ENCODE peak calls at places on chromosomes 5 and 9, in five cellular contexts. E is Panc1, R is endodermal cell, G is RWPE1, N is lower lobe of right lung. B is an unnamed sample.

GRCh38 chr9:86978986-86979385 is 31.7 kb upstream of the GAS1 start:
- DNase-seq in E (no peak), R (no peak), G (no peak), N (no peak), B (no peak)

GRCh38 chr9:68760674-68761003 is 55.6 kb downstream of the PIP5K1B start:
- DNase-seq in E (no peak), R (no peak), G (no peak), N (no peak), B (no peak)

GRCh38 chr5:181220178-181220515 is 2.9 kb upstream of the TRIM41 start:
- DNase-seq in E (no peak), R (no peak), G (no peak), N (no peak), B (no peak)

GRCh38 chr9:98204692-98205091 is 12.3 kb upstream of the CORO2A start:
- DNase-seq in E (no peak), R (no peak), G (no peak), N (no peak), B (no peak)

GRCh38 chr9:77944556-77945261 is 86.9 kb downstream of the GNAQ start:
- DNase-seq in E (no peak), R (peak), G (no peak), N (peak), B (no peak)

GRCh38 chr5:141641634-141642278 is 5.0 kb downstream of the RELL2 start:
- DNase-seq in E (no peak), R (no peak), G (peak), N (no peak), B (no peak)

GRCh38 chr5:31537856-31538255 is 5.8 kb downstream of the C5orf22 start:
- DNase-seq in E (no peak), R (no peak), G (no peak), N (no peak), B (no peak)

GRCh38 chr9:133342083-133342406 is 5.9 kb downstream of the MED22 start:
- DNase-seq in E (no peak), R (peak), G (no peak), N (no peak), B (peak)

GRCh38 chr9:121556580-121556979 is 56.9 kb upstream of the GGTA1 start:
- DNase-seq in E (no peak), R (no peak), G (peak), N (no peak), B (peak)

GRCh38 chr5:171129308-171129707 is 179.7 kb upstream of the TLX3 start:
- DNase-seq in E (no peak), R (peak), G (no peak), N (no peak), B (no peak)

GRCh38 chr9:129275626-129276247 is 97.7 kb upstream of the IER5L start:
- DNase-seq in E (no peak), R (peak), G (peak), N (peak), B (no peak)

GRCh38 chr9:129280236-129281231 is 102.5 kb upstream of the IER5L start:
- DNase-seq in E (no peak), R (peak), G (no peak), N (peak), B (peak)

GRCh38 chr9:129281506-129282145 is 103.6 kb upstream of the IER5L start:
- DNase-seq in E (no peak), R (peak), G (no peak), N (peak), B (no peak)

GRCh38 chr9:129276486-129277260 is 98.6 kb upstream of the IER5L start:
- DNase-seq in E (no peak), R (peak), G (no peak), N (peak), B (no peak)

GRCh38 chr9:129278391-129279237 is 100.6 kb upstream of the IER5L start:
- DNase-seq in E (no peak), R (peak), G (peak), N (peak), B (peak)
- H3K27ac ChIP-seq in E (no peak), R (no peak), G (peak), N (no peak), B (no peak)

DNA sequence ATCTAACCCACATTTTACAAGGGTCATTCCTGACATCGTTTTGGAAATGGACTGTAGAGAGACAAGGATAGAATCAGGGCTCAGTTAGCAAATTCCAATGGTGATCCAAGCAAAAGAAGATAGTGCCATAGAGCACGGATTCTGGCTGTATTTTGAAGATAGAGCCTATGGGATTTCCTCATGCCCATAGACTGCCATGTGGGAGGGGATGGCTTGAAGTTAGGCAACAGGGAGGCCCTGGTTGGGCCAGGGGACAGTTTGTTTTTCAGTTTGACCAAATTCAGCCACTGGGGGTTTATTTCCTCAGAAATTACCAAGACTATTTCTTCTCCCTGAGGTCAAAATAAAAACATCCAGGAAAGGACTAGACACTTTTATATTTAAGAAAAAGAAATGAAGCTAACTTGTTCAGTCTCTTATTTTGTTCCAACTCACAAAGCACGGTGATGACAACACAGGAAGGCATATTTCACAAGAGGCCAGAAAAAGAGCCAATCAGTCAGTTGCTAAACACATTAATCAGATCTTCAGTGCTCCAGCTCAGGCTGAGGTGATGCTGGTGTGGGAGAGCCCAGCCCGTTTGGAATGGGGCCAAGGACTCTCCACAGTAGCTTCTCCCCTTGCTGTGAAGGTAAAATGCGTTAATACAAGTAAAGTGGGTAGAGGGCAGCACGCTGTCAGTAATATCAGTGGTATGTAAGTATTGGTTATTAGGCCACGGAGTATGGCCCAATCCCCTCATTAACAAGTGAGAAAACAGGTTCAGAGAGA is 4.4 kb upstream of the DCTN4 start:
- DNase-seq in E (no peak), R (no peak), G (peak), N (no peak), B (no peak)
- TF ChIP-seq CTCF in E (no peak), R (no peak), G (no peak), N (no peak), B (no peak)

DNA sequence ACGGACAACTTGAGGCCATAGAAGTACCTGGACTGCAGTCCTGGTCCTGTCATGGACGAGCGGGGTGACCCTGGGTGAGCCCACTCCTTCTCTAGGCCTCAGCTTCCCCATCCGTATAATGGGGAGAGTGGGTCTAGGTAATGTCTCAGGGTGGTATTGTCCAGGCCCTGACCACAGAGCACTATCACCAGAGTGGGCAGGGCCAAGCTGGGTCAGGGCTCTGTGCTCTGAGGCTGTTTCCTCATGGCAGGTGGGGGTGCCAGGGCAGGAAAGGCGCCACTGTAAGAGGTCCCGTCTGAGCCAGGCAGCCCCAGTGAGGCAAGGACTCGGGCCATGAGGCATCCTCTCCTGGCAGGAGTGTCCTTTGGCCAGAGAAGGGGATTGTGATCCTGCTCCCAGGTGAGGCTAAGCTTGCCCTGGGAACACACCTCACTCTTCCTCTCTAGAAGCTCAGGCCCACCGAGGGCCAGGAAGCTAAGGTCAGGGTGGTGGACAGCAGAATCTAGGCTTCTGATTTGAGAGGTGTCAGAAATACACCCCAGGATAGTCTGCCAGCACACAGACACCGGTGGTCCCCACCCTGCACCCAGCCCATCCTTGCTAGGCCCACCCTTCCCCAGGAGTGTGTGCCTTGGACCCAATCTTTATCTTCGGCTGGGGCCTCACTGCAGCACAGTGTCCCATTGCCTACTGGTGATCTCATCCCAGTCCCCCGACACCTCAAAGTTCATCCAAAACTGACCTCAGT is 1.5 kb upstream of the MYOZ3 start:
- DNase-seq in E (no peak), R (peak), G (no peak), N (no peak), B (no peak)
- H3K27ac ChIP-seq in E (no peak), R (no peak), G (no peak), N (peak), B (no peak)

GRCh38 chr9:38668791-38669466 is 48.5 kb upstream of the ANKRD18A start:
- DNase-seq in E (no peak), R (no peak), G (no peak), N (no peak), B (no peak)

GRCh38 chr9:38659538-38659937 is 39.1 kb upstream of the ANKRD18A start:
- DNase-seq in E (no peak), R (no peak), G (no peak), N (no peak), B (no peak)

GRCh38 chr9:38662763-38663593 is 42.6 kb upstream of the ANKRD18A start:
- DNase-seq in E (no peak), R (peak), G (no peak), N (no peak), B (no peak)
- TF ChIP-seq CTCF in E (peak), R (peak), G (peak), N (no peak), B (no peak)

DNA sequence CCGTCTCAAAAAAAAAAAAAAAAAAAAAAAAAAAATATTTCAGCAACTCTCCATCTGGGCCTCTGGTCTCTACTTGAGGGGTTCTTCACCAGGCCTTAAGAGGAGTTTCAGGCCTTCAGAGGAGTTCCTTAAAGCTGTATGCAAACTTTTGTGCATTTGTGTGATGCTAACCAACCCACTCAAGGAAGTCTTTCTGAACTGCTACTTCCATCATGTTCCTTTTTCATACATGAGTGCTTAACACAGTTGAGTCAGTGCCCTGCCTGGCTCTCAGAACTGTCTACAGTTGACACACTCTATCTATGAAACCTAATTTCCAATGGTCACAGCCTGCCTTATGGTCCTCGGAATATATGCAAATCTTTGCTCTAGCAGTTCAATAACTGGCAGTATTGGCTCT is 146.5 kb downstream of the MEF2C start:
- DNase-seq in E (no peak), R (no peak), G (no peak), N (no peak), B (no peak)
- H3K27ac ChIP-seq in E (no peak), R (no peak), G (no peak), N (no peak), B (no peak)

GRCh38 chr5:65072836-65073620 is 304.3 kb downstream of the CWC27 start:
- DNase-seq in E (no peak), R (no peak), G (no peak), N (no peak), B (no peak)

GRCh38 chr5:65075623-65076250 is 307.0 kb downstream of the CWC27 start:
- DNase-seq in E (no peak), R (no peak), G (no peak), N (no peak), B (no peak)

GRCh38 chr5:65078331-65078730 is 309.6 kb downstream of the CWC27 start:
- DNase-seq in E (no peak), R (no peak), G (no peak), N (no peak), B (no peak)

GRCh38 chr5:65077653-65078052 is 308.9 kb downstream of the CWC27 start:
- DNase-seq in E (no peak), R (no peak), G (no peak), N (no peak), B (no peak)

GRCh38 chr5:65076251-65076869 is 307.6 kb downstream of the CWC27 start:
- DNase-seq in E (no peak), R (peak), G (peak), N (peak), B (peak)
- TF ChIP-seq CTCF in E (peak), R (peak), G (no peak), N (peak), B (no peak)

GRCh38 chr9:136206602-136207333 is 1.8 kb upstream of the LHX3 start:
- DNase-seq in E (no peak), R (no peak), G (no peak), N (no peak), B (no peak)

GRCh38 chr9:136209232-136209631 is 4.3 kb upstream of the LHX3 start:
- DNase-seq in E (no peak), R (no peak), G (no peak), N (no peak), B (no peak)

GRCh38 chr9:136208675-136209074 is 3.7 kb upstream of the LHX3 start:
- DNase-seq in E (no peak), R (no peak), G (no peak), N (no peak), B (no peak)

GRCh38 chr9:136205707-136205992 is 722 bp upstream of the LHX3 start:
- DNase-seq in E (no peak), R (no peak), G (no peak), N (no peak), B (no peak)

GRCh38 chr9:136207616-136208015 is 2.7 kb upstream of the LHX3 start:
- DNase-seq in E (no peak), R (no peak), G (no peak), N (no peak), B (no peak)
- H3K27ac ChIP-seq in E (no peak), R (no peak), G (no peak), N (no peak), B (no peak)

DNA sequence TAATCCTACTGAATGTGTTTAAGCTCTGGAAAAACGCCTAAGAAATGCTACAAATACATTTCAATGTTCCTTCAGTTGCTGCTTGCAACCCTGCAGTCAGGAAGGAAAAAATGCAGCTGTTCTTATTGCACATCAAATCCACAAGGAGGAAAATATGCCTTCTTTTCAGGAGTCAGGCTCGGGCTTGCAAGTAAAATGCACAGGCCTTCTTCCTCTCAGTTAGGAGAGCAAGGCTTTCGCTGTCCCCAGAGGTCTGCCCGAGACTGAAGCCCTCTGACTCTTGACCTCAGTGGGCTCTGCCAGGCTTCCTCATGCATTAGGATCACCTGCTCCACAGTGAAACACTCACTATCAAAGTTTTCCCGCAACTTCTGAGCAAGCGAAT is 909 bp upstream of the SHC3 start:
- DNase-seq in E (no peak), R (no peak), G (no peak), N (no peak), B (no peak)
- TF ChIP-seq CTCF in E (no peak), R (no peak), G (no peak), N (no peak), B (no peak)

B was measured in pancreas.